ENCODE peak calls at places on chromosome 17, in five cellular contexts. A is neuronal stem cell, C is H1, G is mesendoderm, L is mesenchymal stem cell. P is an unnamed sample.

GRCh38 chr17:77444653-77445029 is 303.9 kb downstream of the SEC14L1 start:
- DNase-seq in G (no peak), L (peak; percentile 85), C (no peak), A (no peak), P (peak; percentile 78)

GRCh38 chr17:44348234-44348987 is 3.3 kb downstream of the GRN start:
- DNase-seq in G (no peak), C (no peak), L (peak; percentile 40), A (no peak), P (peak; percentile 57)

GRCh38 chr17:30334421-30334820 is 564 bp upstream of the TMIGD1 start:
- DNase-seq in C (no peak), L (no peak), A (no peak), G (no peak), P (no peak)

GRCh38 chr17:21177401-21177800 is 36.6 kb downstream of the TMEM11 start:
- DNase-seq in G (no peak), C (no peak), A (no peak), L (no peak), P (no peak)

GRCh38 chr17:69714659-69715058 is 300.2 kb downstream of the MAP2K6 start:
- DNase-seq in A (no peak), G (no peak), C (no peak), L (no peak), P (peak; percentile 71)

GRCh38 chr17:31452561-31453110 is 61.2 kb downstream of the RAB11FIP4 start:
- DNase-seq in C (no peak), G (peak; percentile 53), L (no peak), A (no peak), P (no peak)

GRCh38 chr17:69947027-69947759 is 127.8 kb upstream of the KCNJ16 start:
- DNase-seq in L (peak; percentile 65), C (no peak), G (no peak), A (no peak), P (peak; percentile 28)

GRCh38 chr17:43645765-43646481 is 15.8 kb downstream of the MEOX1 start:
- DNase-seq in G (no peak), A (no peak), L (peak; percentile 51), C (peak; percentile 78), P (no peak)

GRCh38 chr17:19290047-19290705 is 53.0 kb downstream of the EPN2 start:
- DNase-seq in L (no peak), A (no peak), C (no peak), G (peak; percentile 56), P (no peak)

GRCh38 chr17:78645421-78646295 is 68.5 kb upstream of the DNAH17 start:
- DNase-seq in C (no peak), A (no peak), L (peak; percentile 51), G (no peak), P (peak; percentile 34)

GRCh38 chr17:41307647-41308046 is 1.5 kb downstream of the KRTAP16-1 start:
- DNase-seq in A (no peak), C (no peak), L (no peak), G (no peak), P (no peak)

GRCh38 chr17:12510535-12510934 is 155.2 kb upstream of the MYOCD start:
- DNase-seq in L (peak; percentile 65), C (no peak), G (no peak), A (no peak), P (peak; percentile 75)

GRCh38 chr17:33986566-33986965 is 268.5 kb upstream of the CCL2 start:
- DNase-seq in C (no peak), A (no peak), L (no peak), G (no peak), P (no peak)

GRCh38 chr17:44247346-44248219 is 20.4 kb downstream of the SLC4A1 start:
- DNase-seq in C (no peak), A (no peak), G (no peak), L (no peak), P (no peak)

GRCh38 chr17:56630202-56630601 is 36.7 kb downstream of the NOG start:
- DNase-seq in L (no peak), C (no peak), G (no peak), A (no peak), P (no peak)

GRCh38 chr17:55068862-55069771 is 100.6 kb downstream of the STXBP4 start:
- DNase-seq in C (no peak), G (no peak), A (no peak), L (no peak), P (no peak)

GRCh38 chr17:44826123-44826790 is 3.8 kb downstream of the GJC1 start:
- DNase-seq in A (no peak), G (no peak), C (no peak), L (no peak), P (no peak)

GRCh38 chr17:19573075-19573474 is 39.4 kb downstream of the SLC47A1 start:
- DNase-seq in L (peak; percentile 74), A (no peak), G (no peak), C (no peak), P (peak; percentile 57)

GRCh38 chr17:1447061-1447460 is 9.0 kb downstream of the CRK start:
- DNase-seq in L (peak; percentile 41), G (no peak), C (no peak), A (no peak), P (no peak)

GRCh38 chr17:66508896-66509843 is 206.8 kb downstream of the PRKCA start:
- DNase-seq in L (peak; percentile 88), G (no peak), A (no peak), C (no peak), P (peak; percentile 90)

GRCh38 chr17:35554668-35555067 is 6.0 kb downstream of the SLFN14 start:
- DNase-seq in C (no peak), A (no peak), G (no peak), L (no peak), P (no peak)

GRCh38 chr17:31580331-31581021 is 189.0 kb downstream of the RAB11FIP4 start:
- DNase-seq in L (peak; percentile 72), G (no peak), A (no peak), C (no peak), P (peak; percentile 85)

GRCh38 chr17:69761767-69762321 is 313.2 kb upstream of the KCNJ16 start:
- DNase-seq in C (no peak), G (peak; percentile 86), L (peak; percentile 96), A (no peak), P (peak; percentile 99)

GRCh38 chr17:1244606-1245012 is 25.6 kb upstream of the BHLHA9 start:
- DNase-seq in A (no peak), L (no peak), C (no peak), G (no peak), P (peak; percentile 33)

GRCh38 chr17:42249681-42250446 is 26.3 kb downstream of the STAT5B start:
- DNase-seq in C (no peak), A (no peak), G (no peak), L (no peak), P (no peak)

GRCh38 chr17:19003966-19004600 is 481 bp downstream of the FAM83G start:
- DNase-seq in C (peak; percentile 76), G (peak; percentile 76), A (peak; percentile 32), L (peak; percentile 63), P (peak; percentile 36)

GRCh38 chr17:35084987-35085386 is 21.5 kb upstream of the RFFL start:
- DNase-seq in A (no peak), C (no peak), L (no peak), G (peak; percentile 21), P (peak; percentile 72)

GRCh38 chr17:31560836-31561235 is 169.4 kb downstream of the RAB11FIP4 start:
- DNase-seq in L (peak; percentile 36), C (no peak), A (no peak), G (peak; percentile 67), P (no peak)

GRCh38 chr17:53353919-53354351 is 468.8 kb upstream of the KIF2B start:
- DNase-seq in C (no peak), G (no peak), L (no peak), A (no peak), P (no peak)

GRCh38 chr17:83064021-83064731 is 15.2 kb upstream of the METRNL start:
- DNase-seq in C (no peak), G (no peak), A (no peak), L (no peak), P (no peak)
- H2BK15ac ChIP-seq in C (no peak overlapping the region), G (no peak overlapping the region), A (no peak overlapping the region), L (no peak overlapping the region), P (no peak overlapping the region)

GRCh38 chr17:49730078-49730786 is 22.5 kb upstream of the SLC35B1 start:
- DNase-seq in C (no peak), A (no peak), L (no peak), G (peak; percentile 8), P (peak; percentile 88)
- H3K4me1 ChIP-seq in C (no peaks in the 10 kb centered on the region), A (no peaks in the 10 kb centered on the region), L (no peaks in the 10 kb centered on the region), G (no peaks in the 10 kb centered on the region), P (peaks cover 3% of the 10 kb centered on the region)

DNA sequence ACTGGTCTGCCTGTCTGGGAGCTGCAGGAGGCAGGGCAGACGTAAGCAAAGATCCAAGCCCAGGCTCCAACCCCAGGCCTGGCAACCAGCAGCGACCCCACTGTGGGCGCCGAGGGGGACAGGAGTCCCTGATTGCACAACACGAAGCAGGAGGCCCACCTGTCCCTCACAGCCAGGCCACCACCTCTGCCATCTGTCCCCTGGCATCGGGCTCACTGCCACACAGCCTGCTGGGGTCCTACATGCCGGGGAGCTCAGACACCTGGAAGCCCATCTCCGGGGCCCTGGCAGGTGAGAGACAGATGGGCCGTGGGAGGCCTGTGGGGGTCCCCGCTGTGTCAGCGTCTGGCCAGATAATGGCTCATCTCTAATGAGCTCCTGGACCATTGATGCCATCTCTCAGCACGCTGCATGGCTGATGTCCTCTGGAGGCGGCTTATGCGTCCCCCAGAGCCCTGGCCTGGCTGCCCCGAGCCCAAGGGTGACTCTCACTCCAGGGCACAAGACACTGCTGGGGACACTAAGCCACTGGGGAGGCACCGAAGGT is 11.3 kb upstream of the RASD1 start:
- DNase-seq in L (no peak), C (no peak), G (no peak), A (no peak), P (no peak)
- H2BK15ac ChIP-seq in L (no peak overlapping the region), C (no peak overlapping the region), G (no peak overlapping the region), A (no peak overlapping the region), P (no peak overlapping the region)

DNA sequence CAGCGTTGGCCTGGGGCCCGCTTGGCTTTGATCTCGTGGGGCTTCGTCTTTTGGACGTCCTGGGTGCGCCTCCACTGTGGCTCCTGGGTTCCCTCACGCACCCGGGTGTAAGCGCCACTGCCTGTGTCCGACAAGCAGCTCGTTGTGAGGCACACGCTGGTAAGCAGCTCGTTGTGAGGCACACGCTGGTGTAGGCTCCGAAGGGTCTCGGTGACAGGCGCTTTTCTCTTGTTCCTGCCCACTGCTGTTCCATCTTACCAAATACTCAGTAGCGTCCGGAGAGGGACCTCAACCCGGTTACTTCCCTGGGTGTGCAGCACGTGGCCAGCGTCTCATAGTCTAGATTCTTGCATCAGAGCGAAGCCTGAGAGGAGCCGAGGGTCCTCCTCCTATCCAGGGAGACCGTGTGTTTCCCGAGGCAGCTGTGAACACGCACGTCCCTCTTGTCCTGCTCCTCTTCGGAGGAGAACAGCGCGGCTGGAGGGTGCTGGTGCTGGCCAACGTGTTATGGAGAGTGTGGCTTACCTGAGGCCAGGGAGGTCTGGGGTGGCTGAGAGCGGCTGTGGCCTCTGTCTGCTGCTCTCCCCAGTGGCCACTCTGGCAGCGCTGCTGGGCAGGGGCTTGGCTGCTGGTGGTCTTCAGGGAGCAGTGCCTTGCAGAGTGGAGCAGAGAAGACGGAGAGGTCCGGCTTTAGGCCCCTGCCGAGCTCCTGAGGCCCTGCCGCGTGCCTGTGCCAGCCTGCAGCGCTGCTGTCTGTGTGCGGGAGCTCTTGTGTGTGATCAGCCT is 32.1 kb upstream of the ZNF750 start:
- DNase-seq in G (no peak), L (no peak), A (no peak), C (no peak), P (no peak)
- H3K4me1 ChIP-seq in G (no peaks in the 10 kb centered on the region), L (peaks cover 24% of the 10 kb centered on the region), A (peaks cover 8% of the 10 kb centered on the region), C (no peaks in the 10 kb centered on the region), P (peaks cover 6% of the 10 kb centered on the region)